ENCODE peak calls at places on chromosomes 1 and 21, in five cellular contexts. R is right lobe of liver, H is stromal cell of bone marrow, F is iris pigment epithelial cell, W is A549. E is an unnamed sample.

GRCh38 chr1:181099152-181100014 is 10.9 kb downstream of the IER5 start:
- DNase-seq in H (no peak), W (no peak), F (peak), R (no peak), E (peak)

GRCh38 chr1:226064816-226065248 is 2.3 kb downstream of the H3-3A start:
- DNase-seq in W (peak), H (no peak), R (no peak), F (peak), E (peak)

GRCh38 chr1:168101336-168101735 is 35.4 kb downstream of the GPR161 start:
- DNase-seq in R (no peak), W (no peak), F (no peak), H (no peak), E (no peak)

GRCh38 chr1:41935226-41935625 is 16.5 kb upstream of the HIVEP3 start:
- DNase-seq in H (no peak), R (no peak), W (no peak), F (peak), E (no peak)

GRCh38 chr1:9371391-9371935 is 78.8 kb downstream of the SPSB1 start:
- DNase-seq in H (peak), W (no peak), F (peak), R (no peak), E (peak)

GRCh38 chr21:16454371-16454770 is 724.6 kb downstream of the USP25 start:
- DNase-seq in H (no peak), W (no peak), R (no peak), F (peak), E (no peak)

GRCh38 chr1:10761503-10762152 is 34.8 kb downstream of the CASZ1 start:
- DNase-seq in W (no peak), R (no peak), H (no peak), F (no peak), E (peak)

GRCh38 chr1:43529206-43529731 is 1.4 kb upstream of the PTPRF start:
- DNase-seq in W (peak), F (peak), H (peak), R (peak), E (peak)

GRCh38 chr1:35544976-35545375 is 12.2 kb downstream of the KIAA0319L start:
- DNase-seq in W (peak), F (peak), H (no peak), R (no peak), E (peak)

GRCh38 chr1:181117648-181118449 is 29.3 kb downstream of the IER5 start:
- DNase-seq in H (no peak), F (peak), W (no peak), R (no peak), E (peak)

GRCh38 chr1:220828211-220828553 is 41.5 kb downstream of the MTARC1 start:
- DNase-seq in W (no peak), H (no peak), F (no peak), R (peak), E (no peak)

GRCh38 chr1:43492816-43493215 is 37.9 kb upstream of the PTPRF start:
- DNase-seq in R (peak), H (peak), W (no peak), F (peak), E (no peak)

GRCh38 chr1:58745086-58745485 is 38.8 kb downstream of the JUN start:
- DNase-seq in W (no peak), H (no peak), F (no peak), R (no peak), E (no peak)

GRCh38 chr21:16708431-16708830 is 804.4 kb upstream of the CXADR start:
- DNase-seq in R (no peak), F (peak), W (no peak), H (no peak), E (no peak)

GRCh38 chr1:57061369-57061768 is 95.6 kb upstream of the C8B start:
- DNase-seq in F (peak), R (peak), H (peak), W (no peak), E (peak)

GRCh38 chr1:232381676-232382075 is 248.3 kb downstream of the SIPA1L2 start:
- DNase-seq in F (peak), W (no peak), H (no peak), R (no peak), E (peak)

GRCh38 chr1:27001570-27002360 is 8.3 kb downstream of the TRNP1 start:
- DNase-seq in F (no peak), W (no peak), R (peak), H (no peak), E (no peak)

GRCh38 chr1:209808059-209808494 is 2.1 kb upstream of the IRF6 start:
- DNase-seq in W (no peak), H (peak), R (peak), F (peak), E (peak)

GRCh38 chr1:6100801-6101783 is 55.4 kb downstream of the KCNAB2 start:
- DNase-seq in H (no peak), F (no peak), R (peak), W (no peak), E (no peak)

GRCh38 chr1:22673486-22674409 is 20.7 kb downstream of the C1QB start:
- DNase-seq in R (peak), H (peak), W (peak), F (peak), E (peak)

GRCh38 chr1:63674238-63674864 is 81.1 kb downstream of the PGM1 start:
- DNase-seq in R (peak), H (peak), F (peak), W (peak), E (peak)

GRCh38 chr1:87897486-87897885 is 568.8 kb downstream of the LMO4 start:
- DNase-seq in R (no peak), F (no peak), W (no peak), H (no peak), E (no peak)

GRCh38 chr1:221751267-221751887 is 9.5 kb upstream of the DUSP10 start:
- DNase-seq in H (no peak), F (no peak), W (no peak), R (no peak), E (no peak)

GRCh38 chr1:117009132-117009531 is 7.6 kb downstream of the CD101 start:
- DNase-seq in R (no peak), F (no peak), H (no peak), W (no peak), E (no peak)

GRCh38 chr1:40381268-40382109 is 8.0 kb downstream of the SMAP2 start:
- DNase-seq in R (no peak), H (no peak), W (no peak), F (no peak), E (no peak)